ENCODE peak calls at places on chromosome 5, in seven cellular contexts. M is HFFc6; N is GM10248; X is CD4-positive, alpha-beta T cell; V is cardiac fibroblast; F is astrocyte of the spinal cord; P is progenitor cell of endocrine pancreas. I is an unnamed sample.

GRCh38 chr5:142065273-142065672 is 43.3 kb upstream of the NDFIP1 start:
- DNase-seq in M (peak), N (no peak), X (no peak), V (peak), F (peak), P (no peak), I (no peak)

GRCh38 chr5:146565764-146566163 is 49.8 kb upstream of the GPR151 start:
- DNase-seq in M (peak), N (peak), X (peak), V (peak), F (peak), P (peak), I (no peak)

GRCh38 chr5:15285901-15286583 is 213.9 kb upstream of the FBXL7 start:
- DNase-seq in M (no peak), N (no peak), X (no peak), V (peak), F (peak), P (no peak), I (no peak)

GRCh38 chr5:79560774-79561524 is 47.0 kb upstream of the HOMER1 start:
- DNase-seq in M (peak), N (peak), X (no peak), V (peak), F (peak), P (no peak), I (no peak)

GRCh38 chr5:148780711-148781110 is 45.7 kb upstream of the ADRB2 start:
- DNase-seq in M (no peak), N (no peak), X (no peak), V (no peak), F (no peak), P (no peak), I (no peak)

GRCh38 chr5:14870347-14871083 is 1.1 kb downstream of the ANKH start:
- DNase-seq in M (no peak), N (peak), X (peak), V (no peak), F (no peak), P (no peak), I (peak)

GRCh38 chr5:127962491-127962890 is 121.1 kb upstream of the SLC12A2 start:
- DNase-seq in M (no peak), N (no peak), X (no peak), V (no peak), F (no peak), P (no peak), I (no peak)

GRCh38 chr5:179439181-179439990 is 94.1 kb upstream of the ADAMTS2 start:
- DNase-seq in M (no peak), N (no peak), X (no peak), V (no peak), F (no peak), P (no peak), I (no peak)

GRCh38 chr5:169213479-169213878 is 87.5 kb downstream of the SLIT3 start:
- DNase-seq in M (peak), N (no peak), X (no peak), V (no peak), F (no peak), P (no peak), I (no peak)

GRCh38 chr5:96157077-96157780 is 195.6 kb upstream of the ELL2 start:
- DNase-seq in M (no peak), N (no peak), X (no peak), V (no peak), F (no peak), P (no peak), I (no peak)

GRCh38 chr5:173514666-173515065 is 101.8 kb downstream of the BOD1 start:
- DNase-seq in M (peak), N (no peak), X (no peak), V (peak), F (no peak), P (no peak), I (no peak)

GRCh38 chr5:173512637-173513435 is 103.6 kb downstream of the BOD1 start:
- DNase-seq in M (peak), N (no peak), X (no peak), V (no peak), F (no peak), P (no peak), I (no peak)

GRCh38 chr5:173515526-173515925 is 100.9 kb downstream of the BOD1 start:
- DNase-seq in M (peak), N (no peak), X (no peak), V (peak), F (no peak), P (no peak), I (no peak)

GRCh38 chr5:173517648-173518047 is 98.8 kb downstream of the BOD1 start:
- DNase-seq in M (no peak), N (no peak), X (no peak), V (no peak), F (no peak), P (no peak), I (no peak)

GRCh38 chr5:173513521-173513991 is 102.9 kb downstream of the BOD1 start:
- DNase-seq in M (peak), N (no peak), X (no peak), V (peak), F (peak), P (no peak), I (no peak)
- TF ChIP-seq CTCF in M (peak), N (no peak), X (no peak), V (peak), F (peak), P (no peak), I (no peak)

DNA sequence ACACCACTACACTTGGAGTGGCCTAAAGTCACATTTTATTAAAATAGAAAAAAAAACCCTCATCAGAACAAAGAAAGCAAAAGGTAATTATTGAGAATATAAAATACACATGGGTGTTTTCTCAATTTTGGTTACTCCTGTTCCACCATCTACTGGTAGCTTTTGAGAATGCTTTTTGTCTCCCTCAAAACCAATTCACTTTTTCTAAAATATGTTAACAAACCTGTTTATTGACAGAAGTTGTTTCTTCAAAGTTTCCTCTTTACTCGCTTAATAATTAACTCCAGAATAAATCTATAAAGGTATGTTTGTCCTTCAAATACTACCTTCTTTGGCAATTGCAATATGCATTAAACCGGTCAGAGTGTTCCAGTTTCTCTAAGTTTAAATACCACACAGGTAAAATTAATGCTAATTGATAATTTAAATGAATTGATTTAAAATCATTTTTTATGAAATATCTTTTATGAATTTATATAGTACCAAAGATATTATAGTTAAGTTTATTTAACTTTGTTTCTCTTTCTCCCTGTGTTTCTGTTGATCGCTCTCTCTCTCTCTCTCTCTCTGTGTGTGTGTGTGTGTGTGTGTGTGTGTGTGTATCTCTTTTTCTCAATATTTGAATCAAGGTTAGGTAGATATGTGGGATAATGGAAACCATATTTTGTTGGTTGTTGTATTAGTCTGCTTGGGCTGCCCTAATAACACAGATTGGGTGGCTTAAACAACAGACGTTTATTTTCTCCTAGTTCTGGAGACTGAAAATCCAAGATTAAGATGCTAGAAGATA is 487.4 kb downstream of the PRDM9 start:
- DNase-seq in M (no peak), N (no peak), X (no peak), V (no peak), F (no peak), P (no peak), I (no peak)
- TF ChIP-seq CTCF in M (peak), N (no peak), X (no peak), V (no peak), F (no peak), P (peak), I (no peak)

GRCh38 chr5:8844847-8845246 is 701.0 kb downstream of the SEMA5A start:
- DNase-seq in M (no peak), N (no peak), X (no peak), V (peak), F (no peak), P (no peak), I (no peak)

GRCh38 chr5:8843766-8844165 is 702.1 kb downstream of the SEMA5A start:
- DNase-seq in M (peak), N (no peak), X (no peak), V (peak), F (peak), P (no peak), I (no peak)

GRCh38 chr5:8844206-8844605 is 701.7 kb downstream of the SEMA5A start:
- DNase-seq in M (no peak), N (no peak), X (no peak), V (no peak), F (no peak), P (no peak), I (no peak)

GRCh38 chr5:8845316-8845715 is 700.6 kb downstream of the SEMA5A start:
- DNase-seq in M (peak), N (no peak), X (no peak), V (peak), F (peak), P (no peak), I (no peak)

DNA sequence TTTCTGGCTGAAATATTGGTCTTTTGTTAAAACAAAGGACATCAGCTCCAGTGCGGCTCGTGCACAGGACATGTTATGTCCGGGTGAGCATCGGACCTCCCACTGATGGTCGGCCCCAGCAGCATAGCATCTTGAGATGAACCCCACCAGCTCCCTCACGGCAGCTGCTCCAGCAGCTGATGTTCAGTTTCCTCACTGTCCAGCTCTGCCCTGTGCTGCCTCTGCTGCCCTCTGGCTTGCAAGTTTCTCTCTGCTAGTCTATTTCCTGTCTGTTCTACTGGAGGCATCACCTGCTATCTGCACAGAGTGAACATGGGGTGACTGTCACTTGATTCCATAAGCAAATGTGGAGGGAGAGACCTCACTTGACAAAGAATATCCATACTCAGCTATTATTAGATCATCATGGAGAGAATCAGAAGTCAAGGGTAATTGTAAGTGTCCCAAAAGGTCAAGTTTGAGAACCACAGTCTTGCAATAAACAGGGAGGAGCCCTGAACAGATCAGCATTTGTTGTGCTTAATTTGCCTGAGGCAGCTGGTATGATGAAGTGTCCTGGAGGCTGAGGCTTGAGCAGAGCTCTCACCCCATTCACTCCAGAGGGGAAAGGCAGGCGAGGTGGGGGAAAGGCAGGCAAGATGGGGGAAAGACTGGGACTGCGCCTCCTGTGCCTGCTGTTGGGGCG is 702.8 kb downstream of the SEMA5A start:
- DNase-seq in M (peak), N (no peak), X (no peak), V (peak), F (peak), P (no peak), I (no peak)
- TF ChIP-seq CTCF in M (peak), N (no peak), X (no peak), V (peak), F (peak), P (peak), I (no peak)

GRCh38 chr5:35246411-35246810 is 16.1 kb upstream of the PRLR start:
- DNase-seq in M (no peak), N (no peak), X (no peak), V (no peak), F (no peak), P (no peak), I (no peak)
- TF ChIP-seq CTCF in M (peak), N (no peak), X (no peak), V (no peak), F (no peak), P (peak), I (no peak)

GRCh38 chr5:154967419-154968024 is 26.6 kb downstream of the MRPL22 start:
- DNase-seq in M (peak), N (no peak), X (no peak), V (peak), F (peak), P (no peak), I (no peak)
- TF ChIP-seq CTCF in M (peak), N (peak), X (peak), V (peak), F (peak), P (peak), I (no peak)

DNA sequence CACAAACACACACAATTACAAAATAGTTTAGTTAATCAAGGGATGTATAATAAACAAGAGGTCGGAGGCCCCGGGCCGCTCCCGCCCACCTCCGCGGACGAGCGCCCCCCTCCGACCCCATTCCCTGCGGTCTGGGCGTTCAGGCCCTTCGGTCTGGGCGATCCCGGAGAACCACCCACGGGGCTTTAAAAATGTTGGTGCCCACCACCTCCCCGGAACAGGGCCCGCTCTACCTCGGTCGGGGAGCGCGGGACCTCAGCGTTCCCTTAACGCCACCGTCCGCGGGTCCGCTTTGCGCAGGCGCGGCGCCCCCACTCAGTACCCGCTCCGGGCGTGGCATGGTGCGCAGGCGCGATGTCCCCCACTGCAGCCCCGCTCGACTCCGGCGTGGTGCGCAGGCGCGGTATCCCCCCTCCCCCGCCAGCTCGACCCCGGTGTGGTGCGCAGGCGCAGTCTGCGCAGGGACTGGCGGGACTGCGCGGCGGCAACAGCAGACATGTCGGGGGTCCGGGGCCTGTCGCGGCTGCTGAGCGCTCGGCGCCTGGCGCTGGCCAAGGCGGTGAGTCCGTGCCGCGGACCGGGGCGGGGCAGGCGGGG is at the start of the genes CCDC127 and SDHA:
- DNase-seq in M (peak), N (peak), X (peak), V (peak), F (peak), P (peak), I (peak)
- TF ChIP-seq CTCF in M (peak), N (peak), X (peak), V (peak), F (peak), P (peak), I (no peak)

GRCh38 chr5:113693205-113693553 is 179.7 kb downstream of the YTHDC2 start:
- DNase-seq in M (no peak), N (no peak), X (no peak), V (no peak), F (no peak), P (no peak), I (no peak)

GRCh38 chr5:113693621-113694130 is 180.2 kb downstream of the YTHDC2 start:
- DNase-seq in M (no peak), N (no peak), X (no peak), V (no peak), F (no peak), P (no peak), I (no peak)

DNA sequence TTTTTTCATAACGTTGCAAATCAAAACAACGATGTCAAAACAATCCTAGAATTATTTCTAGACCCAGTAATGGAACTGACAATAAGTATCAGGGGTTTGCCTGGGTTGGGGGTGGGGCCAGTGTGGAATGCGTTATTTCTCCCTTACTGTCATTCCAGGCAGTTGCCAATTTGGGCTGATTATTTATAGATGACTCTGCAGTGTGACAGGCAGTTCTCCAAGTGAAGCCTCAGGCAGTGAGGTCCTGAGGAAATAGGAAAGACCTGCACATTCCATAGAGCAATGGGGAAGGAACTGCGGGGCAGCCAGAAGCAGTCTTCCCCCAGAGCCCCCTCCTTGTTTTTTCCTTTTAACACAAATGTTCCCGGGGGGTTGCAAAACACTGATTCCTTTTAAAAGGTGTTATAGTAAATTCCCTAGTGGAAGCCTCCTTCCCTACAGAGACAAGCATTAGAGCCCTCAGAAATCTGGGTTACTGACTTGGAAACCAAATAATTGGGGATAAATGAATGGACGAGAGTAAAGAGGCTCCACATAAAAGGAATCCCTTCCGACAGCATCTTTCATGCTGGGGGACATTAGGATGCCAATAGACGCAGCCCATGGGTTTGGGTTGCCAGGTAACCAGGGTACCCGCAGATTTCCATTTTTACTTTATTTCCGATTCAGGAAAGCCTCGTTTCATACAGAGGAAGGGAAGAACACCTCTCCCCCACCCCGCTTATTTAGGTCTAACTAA is 179.1 kb downstream of the YTHDC2 start:
- DNase-seq in M (no peak), N (no peak), X (no peak), V (no peak), F (no peak), P (no peak), I (no peak)
- TF ChIP-seq CTCF in M (no peak), N (no peak), X (no peak), V (no peak), F (no peak), P (no peak), I (no peak)

GRCh38 chr5:23977996-23978395 is 470.6 kb downstream of the PRDM9 start:
- DNase-seq in M (no peak), N (no peak), X (no peak), V (peak), F (no peak), P (no peak), I (no peak)
- TF ChIP-seq CTCF in M (peak), N (no peak), X (no peak), V (peak), F (peak), P (peak), I (no peak)

DNA sequence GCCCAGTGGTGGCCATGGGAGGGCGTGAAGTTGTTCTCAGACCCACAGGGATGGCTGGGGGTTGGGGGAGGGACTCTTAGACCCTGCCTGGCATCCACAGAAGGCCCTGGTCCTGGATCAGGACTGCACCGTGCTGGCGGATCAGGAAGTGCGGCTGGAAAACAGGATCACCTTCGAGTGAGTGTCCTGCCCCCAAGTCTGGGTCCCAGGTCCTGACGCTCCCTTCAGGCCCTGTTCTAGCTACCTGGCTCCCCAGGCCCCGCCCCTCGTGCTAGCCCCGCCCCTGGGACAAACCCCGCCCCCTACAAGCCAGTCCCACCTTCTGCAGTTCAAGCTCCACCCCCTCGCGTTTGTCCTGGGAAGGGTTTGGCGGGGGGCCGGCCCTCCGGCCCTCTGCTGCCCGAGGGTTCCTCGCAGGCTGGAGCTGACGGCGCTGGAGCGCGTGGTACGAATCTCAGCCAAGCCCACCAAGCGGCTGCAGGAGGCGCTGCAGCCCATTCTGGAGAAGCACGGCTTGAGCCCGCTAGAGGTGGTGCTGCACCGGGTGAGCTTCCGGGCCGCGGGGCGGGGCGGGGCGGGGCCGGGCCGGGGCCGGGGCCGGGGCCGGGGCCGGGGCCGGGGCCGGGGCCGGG is 12.9 kb downstream of the RGS14 start:
- DNase-seq in M (peak), N (peak), X (peak), V (peak), F (peak), P (peak), I (peak)
- TF ChIP-seq CTCF in M (peak), N (peak), X (no peak), V (peak), F (peak), P (peak), I (no peak)

DNA sequence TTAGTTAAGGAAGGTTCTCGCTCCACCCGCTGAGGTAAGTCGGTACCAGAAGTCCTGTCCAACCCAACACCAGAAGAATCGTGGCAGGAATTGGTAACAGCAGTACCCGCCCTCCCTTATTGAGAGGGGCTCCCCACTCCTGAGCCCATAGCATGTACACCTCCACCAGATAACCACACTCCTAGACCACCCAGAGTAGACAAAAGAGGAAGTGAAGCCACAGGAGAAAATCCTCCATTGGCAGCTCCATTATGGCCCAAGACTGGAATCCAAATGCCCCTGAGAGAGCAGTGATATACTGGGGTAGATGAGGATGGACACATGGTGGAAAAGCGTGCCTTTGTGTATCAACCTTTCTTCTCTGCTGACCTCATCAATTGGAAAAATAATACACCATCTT is 106.1 kb upstream of the EPB41L4A start:
- DNase-seq in M (no peak), N (no peak), X (no peak), V (no peak), F (no peak), P (no peak), I (no peak)
- TF ChIP-seq CTCF in M (no peak), N (no peak), X (no peak), V (no peak), F (no peak), P (no peak), I (no peak)